ENCODE peak calls at places on chromosome 20, in ten cellular contexts. One of them, this sample, is unnamed.

GRCh38 chr20:47088339-47088738 is 193.7 kb downstream of the EYA2 start:
- DNase-seq in endothelial cell of umbilical vein: no peak
- DNase-seq in DMS79 treated with DMSO at 0.1 percent for 48 hours: no peak
- DNase-seq in cardiac fibroblast: no peak
- DNase-seq in T-helper 9 cell: no peak
- DNase-seq in occipital lobe: no peak
- DNase-seq in AG04450: no peak
- DNase-seq in CD8-positive, alpha-beta T cell: no peak
- DNase-seq in NCI-H1092 treated with DMSO at 0.1 percent for 48 hours: no peak
- DNase-seq in lung microvascular endothelial cell: no peak
- DNase-seq in this sample: no peak

GRCh38 chr20:54773643-54774000 is 298.2 kb downstream of the DOK5 start:
- DNase-seq in DMS79 treated with DMSO at 0.1 percent for 48 hours: no peak
- DNase-seq in AG04450: no peak
- DNase-seq in endothelial cell of umbilical vein: no peak
- DNase-seq in cardiac fibroblast: no peak
- DNase-seq in NCI-H1092 treated with DMSO at 0.1 percent for 48 hours: no peak
- DNase-seq in lung microvascular endothelial cell: no peak
- DNase-seq in CD8-positive, alpha-beta T cell: no peak
- DNase-seq in T-helper 9 cell: no peak
- DNase-seq in occipital lobe: no peak
- DNase-seq in this sample: no peak

GRCh38 chr20:50992733-50993457 is 30.0 kb downstream of the KCNG1 start:
- DNase-seq in AG04450: no peak
- DNase-seq in NCI-H1092 treated with DMSO at 0.1 percent for 48 hours: peak
- DNase-seq in DMS79 treated with DMSO at 0.1 percent for 48 hours: no peak
- DNase-seq in CD8-positive, alpha-beta T cell: no peak
- DNase-seq in T-helper 9 cell: no peak
- DNase-seq in cardiac fibroblast: peak
- DNase-seq in endothelial cell of umbilical vein: peak
- DNase-seq in lung microvascular endothelial cell: peak
- DNase-seq in occipital lobe: no peak
- DNase-seq in this sample: peak

GRCh38 chr20:8116067-8116811 is 15.8 kb upstream of the PLCB1 start:
- DNase-seq in AG04450: peak
- DNase-seq in NCI-H1092 treated with DMSO at 0.1 percent for 48 hours: no peak
- DNase-seq in CD8-positive, alpha-beta T cell: no peak
- DNase-seq in occipital lobe: no peak
- DNase-seq in endothelial cell of umbilical vein: peak
- DNase-seq in cardiac fibroblast: peak
- DNase-seq in T-helper 9 cell: no peak
- DNase-seq in DMS79 treated with DMSO at 0.1 percent for 48 hours: no peak
- DNase-seq in lung microvascular endothelial cell: peak
- DNase-seq in this sample: no peak

GRCh38 chr20:3059489-3059888 is 11.9 kb upstream of the OXT start:
- DNase-seq in cardiac fibroblast: no peak
- DNase-seq in T-helper 9 cell: no peak
- DNase-seq in endothelial cell of umbilical vein: no peak
- DNase-seq in NCI-H1092 treated with DMSO at 0.1 percent for 48 hours: no peak
- DNase-seq in occipital lobe: no peak
- DNase-seq in AG04450: no peak
- DNase-seq in lung microvascular endothelial cell: no peak
- DNase-seq in CD8-positive, alpha-beta T cell: no peak
- DNase-seq in DMS79 treated with DMSO at 0.1 percent for 48 hours: no peak
- DNase-seq in this sample: no peak

GRCh38 chr20:52595492-52595891 is 376.7 kb upstream of the TSHZ2 start:
- DNase-seq in T-helper 9 cell: no peak
- DNase-seq in DMS79 treated with DMSO at 0.1 percent for 48 hours: no peak
- DNase-seq in NCI-H1092 treated with DMSO at 0.1 percent for 48 hours: no peak
- DNase-seq in CD8-positive, alpha-beta T cell: no peak
- DNase-seq in AG04450: no peak
- DNase-seq in occipital lobe: no peak
- DNase-seq in lung microvascular endothelial cell: no peak
- DNase-seq in cardiac fibroblast: no peak
- DNase-seq in endothelial cell of umbilical vein: no peak
- DNase-seq in this sample: no peak

GRCh38 chr20:63097336-63097831 is 90.6 kb upstream of the BHLHE23 start:
- DNase-seq in cardiac fibroblast: no peak
- DNase-seq in T-helper 9 cell: no peak
- DNase-seq in NCI-H1092 treated with DMSO at 0.1 percent for 48 hours: no peak
- DNase-seq in DMS79 treated with DMSO at 0.1 percent for 48 hours: no peak
- DNase-seq in AG04450: no peak
- DNase-seq in endothelial cell of umbilical vein: no peak
- DNase-seq in occipital lobe: no peak
- DNase-seq in lung microvascular endothelial cell: no peak
- DNase-seq in CD8-positive, alpha-beta T cell: no peak
- DNase-seq in this sample: no peak

GRCh38 chr20:2603816-2604505 is 48.5 kb upstream of the NOP56 start:
- DNase-seq in lung microvascular endothelial cell: no peak
- DNase-seq in AG04450: no peak
- DNase-seq in DMS79 treated with DMSO at 0.1 percent for 48 hours: no peak
- DNase-seq in cardiac fibroblast: no peak
- DNase-seq in occipital lobe: no peak
- DNase-seq in NCI-H1092 treated with DMSO at 0.1 percent for 48 hours: peak
- DNase-seq in T-helper 9 cell: no peak
- DNase-seq in endothelial cell of umbilical vein: no peak
- DNase-seq in CD8-positive, alpha-beta T cell: no peak
- DNase-seq in this sample: no peak

GRCh38 chr20:63626424-63627128 is at the start of gene GMEB2:
- DNase-seq in occipital lobe: peak
- DNase-seq in T-helper 9 cell: no peak
- DNase-seq in endothelial cell of umbilical vein: no peak
- DNase-seq in DMS79 treated with DMSO at 0.1 percent for 48 hours: peak
- DNase-seq in cardiac fibroblast: peak
- DNase-seq in CD8-positive, alpha-beta T cell: peak
- DNase-seq in NCI-H1092 treated with DMSO at 0.1 percent for 48 hours: peak
- DNase-seq in lung microvascular endothelial cell: peak
- DNase-seq in AG04450: no peak
- DNase-seq in this sample: no peak

GRCh38 chr20:58839474-58839874 is 11.2 kb downstream of the GNAS-AS1 start:
- DNase-seq in lung microvascular endothelial cell: peak
- DNase-seq in CD8-positive, alpha-beta T cell: peak
- DNase-seq in cardiac fibroblast: peak
- DNase-seq in DMS79 treated with DMSO at 0.1 percent for 48 hours: peak
- DNase-seq in occipital lobe: no peak
- DNase-seq in endothelial cell of umbilical vein: peak
- DNase-seq in T-helper 9 cell: peak
- DNase-seq in NCI-H1092 treated with DMSO at 0.1 percent for 48 hours: peak
- DNase-seq in AG04450: no peak
- DNase-seq in this sample: no peak

GRCh38 chr20:52746768-52747167 is 225.4 kb upstream of the TSHZ2 start:
- DNase-seq in DMS79 treated with DMSO at 0.1 percent for 48 hours: no peak
- DNase-seq in endothelial cell of umbilical vein: no peak
- DNase-seq in AG04450: no peak
- DNase-seq in occipital lobe: no peak
- DNase-seq in T-helper 9 cell: no peak
- DNase-seq in CD8-positive, alpha-beta T cell: no peak
- DNase-seq in NCI-H1092 treated with DMSO at 0.1 percent for 48 hours: no peak
- DNase-seq in cardiac fibroblast: peak
- DNase-seq in lung microvascular endothelial cell: no peak
- DNase-seq in this sample: no peak

GRCh38 chr20:49515588-49515987 is 33.1 kb upstream of the KCNB1 start:
- DNase-seq in CD8-positive, alpha-beta T cell: no peak
- DNase-seq in DMS79 treated with DMSO at 0.1 percent for 48 hours: no peak
- DNase-seq in endothelial cell of umbilical vein: no peak
- DNase-seq in NCI-H1092 treated with DMSO at 0.1 percent for 48 hours: peak
- DNase-seq in AG04450: no peak
- DNase-seq in T-helper 9 cell: no peak
- DNase-seq in lung microvascular endothelial cell: no peak
- DNase-seq in occipital lobe: no peak
- DNase-seq in cardiac fibroblast: no peak
- DNase-seq in this sample: no peak

GRCh38 chr20:46119028-46119546 is 973 bp downstream of the CD40 start:
- DNase-seq in DMS79 treated with DMSO at 0.1 percent for 48 hours: no peak
- DNase-seq in endothelial cell of umbilical vein: peak
- DNase-seq in T-helper 9 cell: no peak
- DNase-seq in NCI-H1092 treated with DMSO at 0.1 percent for 48 hours: no peak
- DNase-seq in cardiac fibroblast: no peak
- DNase-seq in occipital lobe: no peak
- DNase-seq in CD8-positive, alpha-beta T cell: no peak
- DNase-seq in lung microvascular endothelial cell: peak
- DNase-seq in AG04450: no peak
- DNase-seq in this sample: peak

GRCh38 chr20:10798811-10799210 is 125.0 kb upstream of the JAG1 start:
- DNase-seq in NCI-H1092 treated with DMSO at 0.1 percent for 48 hours: no peak
- DNase-seq in DMS79 treated with DMSO at 0.1 percent for 48 hours: no peak
- DNase-seq in cardiac fibroblast: peak
- DNase-seq in endothelial cell of umbilical vein: no peak
- DNase-seq in T-helper 9 cell: no peak
- DNase-seq in CD8-positive, alpha-beta T cell: no peak
- DNase-seq in occipital lobe: no peak
- DNase-seq in AG04450: no peak
- DNase-seq in lung microvascular endothelial cell: no peak
- DNase-seq in this sample: no peak

GRCh38 chr20:6975326-6975725 is 207.8 kb downstream of the BMP2 start:
- DNase-seq in DMS79 treated with DMSO at 0.1 percent for 48 hours: no peak
- DNase-seq in AG04450: no peak
- DNase-seq in T-helper 9 cell: no peak
- DNase-seq in endothelial cell of umbilical vein: no peak
- DNase-seq in lung microvascular endothelial cell: no peak
- DNase-seq in CD8-positive, alpha-beta T cell: no peak
- DNase-seq in NCI-H1092 treated with DMSO at 0.1 percent for 48 hours: no peak
- DNase-seq in cardiac fibroblast: no peak
- DNase-seq in occipital lobe: no peak
- DNase-seq in this sample: no peak

GRCh38 chr20:48405909-48406308 is 421.9 kb downstream of the PREX1 start:
- DNase-seq in endothelial cell of umbilical vein: no peak
- DNase-seq in NCI-H1092 treated with DMSO at 0.1 percent for 48 hours: no peak
- DNase-seq in AG04450: no peak
- DNase-seq in cardiac fibroblast: no peak
- DNase-seq in DMS79 treated with DMSO at 0.1 percent for 48 hours: no peak
- DNase-seq in T-helper 9 cell: no peak
- DNase-seq in lung microvascular endothelial cell: no peak
- DNase-seq in CD8-positive, alpha-beta T cell: no peak
- DNase-seq in occipital lobe: no peak
- DNase-seq in this sample: peak

GRCh38 chr20:63273635-63274380 is 1.2 kb downstream of the ARFGAP1 start:
- DNase-seq in lung microvascular endothelial cell: peak
- DNase-seq in NCI-H1092 treated with DMSO at 0.1 percent for 48 hours: no peak
- DNase-seq in occipital lobe: no peak
- DNase-seq in AG04450: peak
- DNase-seq in DMS79 treated with DMSO at 0.1 percent for 48 hours: no peak
- DNase-seq in cardiac fibroblast: peak
- DNase-seq in endothelial cell of umbilical vein: peak
- DNase-seq in T-helper 9 cell: no peak
- DNase-seq in CD8-positive, alpha-beta T cell: no peak
- DNase-seq in this sample: no peak

GRCh38 chr20:38842017-38842416 is 36.5 kb downstream of the PPP1R16B start:
- DNase-seq in NCI-H1092 treated with DMSO at 0.1 percent for 48 hours: no peak
- DNase-seq in DMS79 treated with DMSO at 0.1 percent for 48 hours: no peak
- DNase-seq in cardiac fibroblast: no peak
- DNase-seq in occipital lobe: no peak
- DNase-seq in AG04450: no peak
- DNase-seq in T-helper 9 cell: no peak
- DNase-seq in endothelial cell of umbilical vein: peak
- DNase-seq in CD8-positive, alpha-beta T cell: no peak
- DNase-seq in lung microvascular endothelial cell: no peak
- DNase-seq in this sample: peak

GRCh38 chr20:62155428-62156253 is 12.1 kb downstream of the SS18L1 start:
- DNase-seq in lung microvascular endothelial cell: no peak
- DNase-seq in T-helper 9 cell: no peak
- DNase-seq in endothelial cell of umbilical vein: no peak
- DNase-seq in CD8-positive, alpha-beta T cell: no peak
- DNase-seq in AG04450: no peak
- DNase-seq in cardiac fibroblast: no peak
- DNase-seq in NCI-H1092 treated with DMSO at 0.1 percent for 48 hours: no peak
- DNase-seq in DMS79 treated with DMSO at 0.1 percent for 48 hours: no peak
- DNase-seq in occipital lobe: no peak
- DNase-seq in this sample: no peak

GRCh38 chr20:49659096-49659495 is 54.6 kb downstream of the B4GALT5 start:
- DNase-seq in lung microvascular endothelial cell: no peak
- DNase-seq in endothelial cell of umbilical vein: no peak
- DNase-seq in AG04450: no peak
- DNase-seq in CD8-positive, alpha-beta T cell: no peak
- DNase-seq in T-helper 9 cell: no peak
- DNase-seq in DMS79 treated with DMSO at 0.1 percent for 48 hours: no peak
- DNase-seq in NCI-H1092 treated with DMSO at 0.1 percent for 48 hours: no peak
- DNase-seq in cardiac fibroblast: no peak
- DNase-seq in occipital lobe: no peak
- DNase-seq in this sample: no peak

GRCh38 chr20:4383966-4384365 is 337.7 kb upstream of the PRND start:
- DNase-seq in cardiac fibroblast: no peak
- DNase-seq in T-helper 9 cell: no peak
- DNase-seq in NCI-H1092 treated with DMSO at 0.1 percent for 48 hours: no peak
- DNase-seq in lung microvascular endothelial cell: no peak
- DNase-seq in AG04450: no peak
- DNase-seq in endothelial cell of umbilical vein: no peak
- DNase-seq in occipital lobe: no peak
- DNase-seq in DMS79 treated with DMSO at 0.1 percent for 48 hours: no peak
- DNase-seq in CD8-positive, alpha-beta T cell: no peak
- DNase-seq in this sample: no peak

GRCh38 chr20:57225830-57226229 is 40.6 kb downstream of the BMP7 start:
- DNase-seq in DMS79 treated with DMSO at 0.1 percent for 48 hours: no peak
- DNase-seq in endothelial cell of umbilical vein: no peak
- DNase-seq in AG04450: no peak
- DNase-seq in NCI-H1092 treated with DMSO at 0.1 percent for 48 hours: no peak
- DNase-seq in T-helper 9 cell: no peak
- DNase-seq in CD8-positive, alpha-beta T cell: no peak
- DNase-seq in lung microvascular endothelial cell: no peak
- DNase-seq in occipital lobe: no peak
- DNase-seq in cardiac fibroblast: no peak
- DNase-seq in this sample: no peak

GRCh38 chr20:63090682-63091571 is 84.2 kb upstream of the BHLHE23 start:
- DNase-seq in AG04450: no peak
- DNase-seq in NCI-H1092 treated with DMSO at 0.1 percent for 48 hours: no peak
- DNase-seq in DMS79 treated with DMSO at 0.1 percent for 48 hours: no peak
- DNase-seq in occipital lobe: no peak
- DNase-seq in T-helper 9 cell: no peak
- DNase-seq in cardiac fibroblast: no peak
- DNase-seq in endothelial cell of umbilical vein: no peak
- DNase-seq in CD8-positive, alpha-beta T cell: no peak
- DNase-seq in lung microvascular endothelial cell: no peak
- DNase-seq in this sample: no peak

GRCh38 chr20:44736170-44737021 is 9.3 kb upstream of the KCNK15 start:
- DNase-seq in cardiac fibroblast: peak
- DNase-seq in occipital lobe: peak
- DNase-seq in T-helper 9 cell: no peak
- DNase-seq in AG04450: no peak
- DNase-seq in endothelial cell of umbilical vein: peak
- DNase-seq in CD8-positive, alpha-beta T cell: no peak
- DNase-seq in lung microvascular endothelial cell: peak
- DNase-seq in NCI-H1092 treated with DMSO at 0.1 percent for 48 hours: peak
- DNase-seq in DMS79 treated with DMSO at 0.1 percent for 48 hours: no peak
- DNase-seq in this sample: peak

GRCh38 chr20:25278636-25279361 is 30.9 kb downstream of the PYGB start:
- DNase-seq in endothelial cell of umbilical vein: no peak
- DNase-seq in CD8-positive, alpha-beta T cell: no peak
- DNase-seq in occipital lobe: no peak
- DNase-seq in T-helper 9 cell: no peak
- DNase-seq in cardiac fibroblast: no peak
- DNase-seq in lung microvascular endothelial cell: no peak
- DNase-seq in NCI-H1092 treated with DMSO at 0.1 percent for 48 hours: no peak
- DNase-seq in AG04450: no peak
- DNase-seq in DMS79 treated with DMSO at 0.1 percent for 48 hours: no peak
- DNase-seq in this sample: no peak

GRCh38 chr20:63553933-63554290 is at the start of gene FNDC11:
- DNase-seq in cardiac fibroblast: peak
- DNase-seq in occipital lobe: no peak
- DNase-seq in endothelial cell of umbilical vein: no peak
- DNase-seq in AG04450: no peak
- DNase-seq in NCI-H1092 treated with DMSO at 0.1 percent for 48 hours: no peak
- DNase-seq in lung microvascular endothelial cell: peak
- DNase-seq in CD8-positive, alpha-beta T cell: no peak
- DNase-seq in T-helper 9 cell: peak
- DNase-seq in DMS79 treated with DMSO at 0.1 percent for 48 hours: peak
- DNase-seq in this sample: peak

GRCh38 chr20:21571841-21572690 is 58.2 kb upstream of the NKX2-2 start:
- DNase-seq in CD8-positive, alpha-beta T cell: no peak
- DNase-seq in NCI-H1092 treated with DMSO at 0.1 percent for 48 hours: peak
- DNase-seq in lung microvascular endothelial cell: peak
- DNase-seq in AG04450: no peak
- DNase-seq in occipital lobe: no peak
- DNase-seq in cardiac fibroblast: peak
- DNase-seq in endothelial cell of umbilical vein: peak
- DNase-seq in T-helper 9 cell: no peak
- DNase-seq in DMS79 treated with DMSO at 0.1 percent for 48 hours: no peak
- DNase-seq in this sample: peak

GRCh38 chr20:4962257-4962855 is 39.0 kb downstream of the SLC23A2 start:
- DNase-seq in cardiac fibroblast: no peak
- DNase-seq in T-helper 9 cell: peak
- DNase-seq in DMS79 treated with DMSO at 0.1 percent for 48 hours: no peak
- DNase-seq in endothelial cell of umbilical vein: no peak
- DNase-seq in CD8-positive, alpha-beta T cell: no peak
- DNase-seq in lung microvascular endothelial cell: no peak
- DNase-seq in occipital lobe: no peak
- DNase-seq in AG04450: no peak
- DNase-seq in NCI-H1092 treated with DMSO at 0.1 percent for 48 hours: no peak
- DNase-seq in this sample: no peak